ENCODE peak calls at places on chromosome 3, in four cellular contexts. G is A549, O is tibial nerve, E is stomach. J is an unnamed sample.

GRCh38 chr3:197289726-197290125 is 8.7 kb downstream of the DLG1 start:
- DNase-seq in G (no peak), O (no peak), E (no peak), J (no peak)

GRCh38 chr3:81910244-81910852 is 148.9 kb upstream of the GBE1 start:
- DNase-seq in G (peak; percentile 39), O (peak; percentile 17), E (no peak), J (no peak)

GRCh38 chr3:113606539-113607218 is 74.3 kb downstream of the SIDT1 start:
- DNase-seq in G (no peak), O (no peak), E (no peak), J (no peak)

GRCh38 chr3:143464850-143465249 is 345.3 kb downstream of the CHST2 start:
- DNase-seq in G (peak; percentile 15), O (no peak), E (no peak), J (no peak)

GRCh38 chr3:98655666-98656065 is 62.3 kb upstream of the CPOX start:
- DNase-seq in G (no peak), O (no peak), E (no peak), J (no peak)

GRCh38 chr3:100810671-100811070 is 101.4 kb downstream of the TFG start:
- DNase-seq in G (no peak), O (no peak), E (no peak), J (no peak)

GRCh38 chr3:96970211-96970610 is 155.8 kb downstream of the EPHA6 start:
- DNase-seq in G (no peak), O (no peak), E (no peak), J (no peak)

GRCh38 chr3:102570551-102570950 is 135.7 kb downstream of the ZPLD1 start:
- DNase-seq in G (no peak), O (no peak), E (no peak), J (no peak)

GRCh38 chr3:62597481-62597880 is 224.1 kb upstream of the FEZF2 start:
- DNase-seq in G (no peak), O (no peak), E (no peak), J (no peak)

DNA sequence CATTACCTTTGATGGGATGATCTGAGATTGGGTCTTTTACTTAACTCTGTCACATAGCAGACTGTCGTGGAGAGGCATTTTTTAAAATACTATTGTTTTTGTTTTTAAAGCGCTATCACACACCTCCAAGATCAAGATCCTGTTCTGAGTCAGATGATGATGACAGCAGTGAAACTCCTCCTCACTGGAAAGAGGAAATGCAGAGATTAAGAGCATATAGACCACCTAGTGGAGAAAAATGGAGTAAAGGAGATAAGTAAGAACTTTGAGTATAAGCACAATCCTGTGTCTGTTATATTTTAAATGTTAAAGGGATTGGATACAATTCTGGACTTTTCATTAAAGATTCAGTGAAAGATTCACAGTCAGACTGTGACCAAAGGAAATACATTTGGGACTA is 18.4 kb upstream of the ZBTB47 start:
- DNase-seq in G (peak; percentile 49), O (no peak), E (no peak), J (no peak)
- TF ChIP-seq EP300 in G (no peak), O (no peak), E (no peak), J (no peak)

GRCh38 chr3:52236424-52236886 is 2.5 kb downstream of the TWF2 start:
- DNase-seq in G (no peak), O (no peak), E (no peak), J (no peak)
- H3K4me3 ChIP-seq in G (no peak overlapping the region), O (no peak overlapping the region), E (no peak overlapping the region), J (no peak overlapping the region)

GRCh38 chr3:194494951-194495374 is 8.2 kb upstream of the ATP13A3 start:
- DNase-seq in G (no peak), O (no peak), E (peak; percentile 70), J (peak; percentile 66)
- TF ChIP-seq EP300 in G (no peak), O (peak; percentile 11), E (no peak), J (no peak)

GRCh38 chr3:157129782-157130137 is 30.2 kb downstream of the CCNL1 start:
- DNase-seq in G (no peak), O (no peak), E (peak; percentile 53), J (no peak)
- H3K4me3 ChIP-seq in G (no peak overlapping the region), O (no peak overlapping the region), E (no peak overlapping the region), J (peak overlapping the region; percentile 33)

GRCh38 chr3:87548271-87548670 is 271.9 kb upstream of the POU1F1 start:
- DNase-seq in G (no peak), O (no peak), E (no peak), J (no peak)

GRCh38 chr3:87553058-87553457 is 276.7 kb upstream of the POU1F1 start:
- DNase-seq in G (no peak), O (no peak), E (no peak), J (no peak)

GRCh38 chr3:87546216-87546615 is 269.8 kb upstream of the POU1F1 start:
- DNase-seq in G (no peak), O (no peak), E (no peak), J (no peak)

GRCh38 chr3:87549208-87549607 is 272.8 kb upstream of the POU1F1 start:
- DNase-seq in G (no peak), O (no peak), E (no peak), J (no peak)
- TF ChIP-seq EP300 in G (no peak), O (no peak), E (no peak), J (no peak)

GRCh38 chr3:127137113-127137512 is 55.8 kb upstream of the PRR23E start:
- DNase-seq in G (no peak), O (no peak), E (peak; percentile 50), J (no peak)

GRCh38 chr3:127134887-127135240 is 58.1 kb upstream of the PRR23E start:
- DNase-seq in G (no peak), O (no peak), E (no peak), J (no peak)

GRCh38 chr3:127136706-127137105 is 56.2 kb upstream of the PRR23E start:
- DNase-seq in G (no peak), O (no peak), E (no peak), J (no peak)

GRCh38 chr3:127135241-127136023 is 57.5 kb upstream of the PRR23E start:
- DNase-seq in G (no peak), O (no peak), E (no peak), J (no peak)

DNA sequence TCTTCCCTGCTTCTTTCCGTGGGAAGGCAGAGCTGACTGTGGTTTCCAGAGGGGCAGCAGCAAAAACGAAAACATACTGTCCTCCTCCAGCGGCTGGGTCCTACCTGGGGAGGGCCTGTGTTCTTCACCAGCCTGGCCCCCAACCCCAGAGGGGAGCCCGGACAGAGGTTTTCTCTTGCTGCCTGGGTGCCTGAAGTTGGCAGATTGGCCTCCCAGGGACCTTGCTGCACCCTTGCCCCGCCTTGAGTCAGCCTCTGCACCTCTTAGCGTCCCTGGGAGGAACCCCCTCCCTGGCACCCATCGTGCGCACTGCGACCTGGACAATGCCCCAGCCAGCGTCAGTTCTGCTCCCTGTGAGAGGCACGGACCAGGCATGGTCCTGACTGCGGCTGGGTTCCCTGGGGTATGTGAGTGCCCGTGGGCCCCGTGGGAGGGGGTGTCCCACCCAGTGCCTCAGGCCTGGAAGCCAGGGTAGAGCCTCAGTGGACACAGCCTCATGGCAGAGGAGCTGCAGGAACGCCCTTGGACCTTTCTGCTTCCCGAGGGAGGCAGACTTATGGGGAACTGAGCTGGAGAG is 56.8 kb upstream of the PRR23E start:
- DNase-seq in G (no peak), O (no peak), E (no peak), J (no peak)
- H3K4me3 ChIP-seq in G (no peak overlapping the region), O (no peak overlapping the region), E (no peak overlapping the region), J (peak overlapping the region; percentile 47)

GRCh38 chr3:121545564-121546455 is at the start of gene POLQ:
- DNase-seq in G (peak; percentile 96), O (peak; percentile 83), E (peak; percentile 91), J (peak; percentile 96)
- TF ChIP-seq EP300 in G (no peak), O (peak; percentile 71), E (no peak), J (no peak)

DNA sequence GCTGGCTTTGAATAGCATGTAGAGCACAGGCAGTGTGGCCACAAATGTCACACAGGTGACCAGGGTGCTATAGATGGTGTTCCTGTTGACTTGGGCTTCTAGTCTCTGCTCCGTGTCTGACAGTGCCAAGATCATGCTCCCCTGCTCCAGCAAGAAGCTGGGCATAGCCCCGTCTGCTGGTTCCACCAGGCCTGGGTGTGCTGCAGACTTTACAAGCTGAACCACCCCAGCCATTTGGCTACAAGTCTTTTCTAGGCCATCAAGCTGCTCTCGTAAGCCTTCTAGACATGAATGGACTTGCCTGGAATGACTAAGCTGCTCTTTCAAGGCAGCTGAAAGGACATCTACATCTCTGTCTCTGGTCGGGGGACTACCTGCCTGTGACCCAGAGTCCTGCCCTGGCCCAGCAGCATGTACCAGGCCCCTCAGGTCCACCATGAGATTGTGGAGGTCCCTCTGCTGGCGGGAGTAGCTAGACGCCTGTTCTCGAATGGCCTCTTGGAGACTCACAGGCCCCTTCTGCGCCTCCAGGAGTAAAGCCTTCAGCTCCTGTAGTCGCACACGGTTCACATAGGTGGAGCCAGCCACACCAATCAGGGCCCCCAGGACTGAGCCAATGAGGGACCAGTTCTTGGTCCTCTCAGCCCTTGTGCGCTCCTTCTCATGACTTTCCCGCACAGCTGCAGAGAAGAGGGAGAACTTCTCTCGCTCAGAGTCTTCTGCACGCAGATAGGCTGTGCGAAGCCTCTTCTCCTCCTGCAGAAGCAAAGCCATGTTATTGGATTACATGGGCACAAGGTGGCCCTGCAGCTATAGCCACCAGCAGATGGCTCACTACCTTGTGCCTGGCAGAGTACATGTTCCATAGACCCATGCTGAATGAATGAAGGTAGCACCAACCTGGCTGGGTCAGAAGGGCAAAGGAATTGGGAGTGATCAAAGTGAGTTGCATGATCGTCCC is 2.8 kb upstream of the PLXNB1 start:
- DNase-seq in G (peak; percentile 53), O (no peak), E (no peak), J (no peak)
- H3K4me3 ChIP-seq in G (no peak overlapping the region), O (no peak overlapping the region), E (no peak overlapping the region), J (peak overlapping the region; percentile 25)

DNA sequence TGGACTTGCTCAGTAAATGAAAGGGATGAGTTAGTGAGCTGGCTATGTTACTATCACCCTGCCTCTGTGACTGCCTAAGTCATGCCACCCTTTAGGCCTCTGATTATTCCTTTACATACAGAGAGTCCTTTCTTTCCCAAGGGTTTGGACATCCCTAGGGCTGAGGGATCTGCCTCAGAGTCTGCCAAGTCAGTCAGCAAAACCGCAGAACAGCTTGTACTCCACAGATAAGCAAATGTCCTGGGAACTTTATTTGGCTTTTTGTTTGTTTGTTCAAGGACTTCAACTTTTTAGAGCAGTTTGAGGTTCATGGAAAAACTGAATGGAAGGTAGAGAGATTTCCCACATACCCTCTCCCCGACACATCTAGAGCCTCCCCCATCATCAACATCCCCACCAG is 82.6 kb upstream of the TRIM42 start:
- DNase-seq in G (no peak), O (no peak), E (no peak), J (peak; percentile 53)
- TF ChIP-seq EP300 in G (no peak), O (peak; percentile 35), E (no peak), J (no peak)

DNA sequence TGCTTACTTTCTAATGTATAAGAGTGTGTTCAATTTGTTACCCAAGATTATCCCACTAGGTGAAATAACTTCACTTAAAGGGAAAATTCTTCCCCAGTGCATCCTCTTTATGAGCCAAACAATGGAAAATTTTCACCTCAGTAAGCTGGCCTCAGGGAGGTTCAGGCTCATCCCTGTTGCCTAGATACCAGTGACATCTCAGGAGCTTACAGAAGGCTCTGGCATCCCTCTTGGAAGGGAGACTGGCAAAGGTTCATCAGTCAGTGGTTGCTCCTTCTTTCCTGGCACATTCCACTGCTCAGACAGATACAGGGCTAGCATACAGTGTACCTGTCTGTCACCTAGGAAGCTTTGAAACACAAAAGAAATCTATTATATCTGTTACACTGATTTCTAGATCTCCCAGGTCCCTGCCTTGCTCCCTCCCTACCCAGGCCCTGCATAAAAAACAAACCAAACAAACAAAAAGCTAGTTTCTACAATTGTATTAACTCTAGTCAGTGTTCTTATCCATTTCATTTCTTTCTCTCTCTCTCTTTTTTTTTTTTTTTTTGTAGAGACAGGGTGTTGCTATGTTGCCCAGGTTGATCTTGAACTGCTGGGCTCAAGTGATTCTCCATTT is 1.7 kb downstream of the IP6K2 start:
- DNase-seq in G (peak; percentile 30), O (no peak), E (no peak), J (no peak)
- H3K4me3 ChIP-seq in G (peak overlapping the region; percentile 98), O (peak overlapping the region; percentile 82), E (peak overlapping the region; percentile 72), J (no peak overlapping the region)

J was measured in esophagus muscularis mucosa.